ENCODE peak calls at places on chromosomes 2 and 18, in seven cellular contexts. T is left ventricle myocardium inferior, X is WTC11, O is foreskin fibroblast, A is IMR-90, E is fibroblast of villous mesenchyme, J is HFF-Myc. I is an unnamed sample.

GRCh38 chr2:61793389-61793836 is 60.4 kb downstream of the FAM161A start:
- DNase-seq in E (peak; percentile 63), T (peak; percentile 47), A (peak; percentile 54), J (peak; percentile 26), X (peak; percentile 89), O (peak; percentile 80), I (peak; percentile 80)

GRCh38 chr2:102753563-102754159 is 8.2 kb upstream of the TMEM182 start:
- DNase-seq in A (peak; percentile 53), O (peak; percentile 62), J (no peak), E (peak; percentile 61), X (no peak), T (no peak), I (no peak)

GRCh38 chr2:39008663-39009062 is 112.2 kb downstream of the SOS1 start:
- DNase-seq in J (no peak), X (no peak), A (peak; percentile 27), T (no peak), E (peak; percentile 44), O (no peak), I (no peak)

GRCh38 chr2:28356095-28356911 is 36.4 kb upstream of the FOSL2 start:
- DNase-seq in J (no peak), T (peak; percentile 96), E (peak; percentile 93), X (no peak), O (peak; percentile 94), A (peak; percentile 91), I (no peak)

GRCh38 chr2:5592906-5593305 is 99.3 kb upstream of the SOX11 start:
- DNase-seq in T (no peak), X (no peak), A (peak; percentile 22), J (no peak), O (no peak), E (no peak), I (no peak)

GRCh38 chr2:99602475-99602874 is 112.7 kb upstream of the REV1 start:
- DNase-seq in A (peak; percentile 79), T (no peak), J (peak; percentile 31), X (no peak), E (peak; percentile 24), O (peak; percentile 77), I (no peak)

GRCh38 chr2:111185496-111186022 is 64.8 kb downstream of the BCL2L11 start:
- DNase-seq in E (no peak), O (no peak), T (peak; percentile 52), A (no peak), X (no peak), J (no peak), I (no peak)

GRCh38 chr18:21949326-21950015 is 208.9 kb downstream of the MIB1 start:
- DNase-seq in X (no peak), O (no peak), E (no peak), A (no peak), J (no peak), T (no peak), I (no peak)

GRCh38 chr18:31170335-31170734 is 7.7 kb upstream of the DSC1 start:
- DNase-seq in E (no peak), O (no peak), X (no peak), A (no peak), T (no peak), J (no peak), I (no peak)

GRCh38 chr2:222297600-222297935 is 1.2 kb downstream of the PAX3 start:
- DNase-seq in T (no peak), X (no peak), E (no peak), O (peak; percentile 35), J (no peak), A (no peak), I (no peak)

GRCh38 chr18:11668441-11669169 is 20.5 kb upstream of the GNAL start:
- DNase-seq in A (no peak), T (no peak), O (no peak), X (no peak), J (no peak), E (no peak), I (no peak)

GRCh38 chr18:47191956-47192355 is 15.8 kb upstream of the IER3IP1 start:
- DNase-seq in E (peak; percentile 43), X (no peak), O (peak; percentile 21), A (peak; percentile 32), T (no peak), J (no peak), I (no peak)

GRCh38 chr2:223941579-223942277 is 3.4 kb downstream of the WDFY1 start:
- DNase-seq in E (peak; percentile 52), T (no peak), A (peak; percentile 83), O (peak; percentile 73), X (no peak), J (no peak), I (no peak)

GRCh38 chr2:199428291-199428690 is 29.4 kb downstream of the SATB2 start:
- DNase-seq in T (no peak), E (no peak), X (no peak), A (no peak), J (no peak), O (no peak), I (no peak)

GRCh38 chr2:53033416-53033815 is 734.2 kb upstream of the CHAC2 start:
- DNase-seq in J (no peak), A (peak; percentile 81), X (no peak), E (no peak), T (no peak), O (peak; percentile 71), I (no peak)

GRCh38 chr2:53970095-53970897 is 497 bp downstream of the PSME4 start:
- DNase-seq in O (peak; percentile 65), J (no peak), T (peak; percentile 22), E (peak; percentile 54), X (peak; percentile 29), A (peak; percentile 37), I (peak; percentile 55)

GRCh38 chr2:213834331-213834730 is 550.1 kb downstream of the SPAG16 start:
- DNase-seq in X (no peak), T (no peak), O (peak; percentile 87), E (peak; percentile 80), A (peak; percentile 88), J (peak; percentile 84), I (no peak)

GRCh38 chr2:120910069-120910468 is 174.4 kb downstream of the GLI2 start:
- DNase-seq in A (no peak), J (no peak), X (no peak), T (no peak), O (no peak), E (no peak), I (no peak)

GRCh38 chr2:79716266-79716665 is 203.4 kb downstream of the CTNNA2 start:
- DNase-seq in X (no peak), A (no peak), T (no peak), E (no peak), J (no peak), O (no peak), I (peak; percentile 21)

GRCh38 chr2:125455110-125455509 is 1200.8 kb upstream of the GYPC start:
- DNase-seq in A (peak; percentile 66), T (no peak), X (no peak), O (peak; percentile 1), J (no peak), E (no peak), I (no peak)

GRCh38 chr18:70422061-70422965 is 133.5 kb downstream of the SOCS6 start:
- DNase-seq in O (peak; percentile 97), X (no peak), T (peak; percentile 64), A (peak; percentile 93), E (peak; percentile 97), J (peak; percentile 86), I (no peak)

GRCh38 chr18:33372442-33372841 is 68.1 kb downstream of the CCDC178 start:
- DNase-seq in T (no peak), X (no peak), A (no peak), O (peak; percentile 2), E (peak; percentile 1), J (no peak), I (no peak)

DNA sequence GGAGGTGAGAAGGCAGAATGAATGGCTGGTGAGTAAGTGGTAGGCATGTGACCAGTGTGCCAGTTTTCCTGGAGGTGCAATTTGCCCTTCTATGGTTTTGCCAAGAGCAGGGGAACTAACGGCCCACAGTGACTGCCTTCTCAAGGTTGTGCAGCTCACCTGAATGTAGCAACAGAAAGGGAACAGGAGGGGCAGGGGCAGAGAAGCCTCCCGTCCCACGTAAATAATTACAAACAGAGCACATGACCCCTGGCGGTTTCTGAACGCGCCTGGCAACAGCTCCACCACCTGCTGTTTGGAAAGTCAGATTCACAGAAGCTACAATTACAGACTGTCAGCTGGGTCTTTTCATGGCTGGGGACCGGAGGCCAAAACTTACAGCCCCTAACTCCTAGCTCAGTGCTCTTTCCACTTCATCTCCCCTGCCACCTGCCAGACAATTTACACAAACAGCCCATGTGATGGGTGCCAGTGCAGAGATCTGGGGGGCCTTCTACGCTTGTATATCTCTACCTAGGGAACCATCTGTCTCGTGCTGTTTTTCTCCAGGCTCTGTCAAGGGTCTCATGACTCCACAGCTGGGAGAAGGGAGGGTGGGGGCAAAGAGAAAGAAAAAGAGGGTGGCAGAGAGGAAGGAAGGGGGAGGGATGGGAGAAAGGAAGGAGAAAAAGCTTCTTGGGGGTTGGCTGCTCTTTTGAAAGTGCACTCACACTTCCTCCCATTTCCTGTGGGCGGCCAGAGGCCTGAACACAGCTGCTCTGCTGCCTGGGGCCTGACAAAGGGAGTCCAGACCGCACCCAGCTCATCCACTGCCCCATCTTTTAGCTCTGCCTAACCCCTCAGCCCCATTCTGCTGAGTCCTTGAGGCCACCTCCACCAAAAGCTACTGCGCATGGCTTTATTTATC is 69.5 kb downstream of the POLR1A start:
- DNase-seq in J (peak; percentile 74), E (peak; percentile 93), X (no peak), O (peak; percentile 96), A (peak; percentile 86), T (peak; percentile 83), I (peak; percentile 56)
- TF ChIP-seq CTCF in J (peak; percentile 7), E (peak; percentile 48), X (no peak), O (peak; percentile 8), A (peak; percentile 36), T (peak; percentile 38), I (peak; percentile 17)

GRCh38 chr2:11320698-11321492 is 23.5 kb downstream of the ROCK2 start:
- DNase-seq in X (no peak), T (no peak), A (no peak), J (no peak), O (no peak), E (no peak), I (no peak)
- TF ChIP-seq CTCF in X (no peak), T (no peak), A (peak; percentile 7), J (no peak), O (peak; percentile 13), E (peak; percentile 23), I (no peak)

GRCh38 chr2:101106453-101107181 is 44.6 kb downstream of the TBC1D8 start:
- DNase-seq in A (peak; percentile 1), X (no peak), T (no peak), E (peak; percentile 74), J (no peak), O (peak; percentile 31), I (no peak)
- TF ChIP-seq CTCF in A (no peak), X (no peak), T (no peak), E (no peak), J (no peak), O (no peak), I (no peak)

DNA sequence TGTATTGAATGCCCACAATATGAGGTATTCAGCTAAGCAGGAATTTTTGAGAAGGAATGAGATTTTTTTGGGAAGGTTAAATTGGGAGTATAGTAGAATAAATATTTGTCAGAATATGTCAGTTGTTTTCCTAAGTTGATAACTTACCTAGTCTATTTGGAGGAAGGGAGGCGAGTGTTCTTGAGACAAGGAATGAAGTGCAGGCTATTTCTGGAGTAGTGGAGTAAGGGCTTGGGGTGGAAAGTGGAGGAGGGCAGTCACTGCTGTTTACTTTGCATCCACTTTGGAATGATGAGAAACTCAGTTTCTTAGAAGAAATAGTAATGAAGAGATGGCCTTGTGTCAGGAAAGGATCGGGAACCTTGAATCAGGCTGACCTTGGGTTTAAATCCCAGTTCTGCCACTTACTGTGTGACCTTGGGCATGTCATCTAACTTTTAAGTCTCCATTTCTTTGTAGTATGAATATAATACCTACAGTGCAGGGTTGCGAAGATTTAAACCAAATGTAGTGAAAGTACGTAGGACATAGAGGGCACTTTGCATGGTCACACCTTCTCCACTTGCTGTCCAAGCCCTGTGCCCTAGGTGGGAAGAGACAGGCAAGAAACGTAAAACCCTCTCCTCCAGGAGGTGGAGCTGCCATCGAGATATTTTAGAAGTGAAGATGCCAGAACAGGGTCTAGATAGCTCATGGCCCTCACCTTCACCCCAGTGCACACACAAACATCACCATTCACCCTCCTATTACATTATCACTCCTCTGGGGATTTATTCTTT is 25.2 kb upstream of the CYP27A1 start:
- DNase-seq in O (no peak), X (no peak), T (no peak), E (no peak), A (no peak), J (no peak), I (no peak)
- TF ChIP-seq CTCF in O (no peak), X (no peak), T (no peak), E (no peak), A (no peak), J (no peak), I (no peak)